ENCODE peak calls at places on chromosomes 3 and 15, in eight cellular contexts. B is stimulated activated CD8-positive, alpha-beta memory T cell treated with anti-CD3 and anti-CD28 coated beads, Interleukin-7, amount 100 ng/mL, for 4 hours; W is NCI-H2081; D is NCI-H1694 treated with DMSO at 0.1 percent for 48 hours; O is amygdala; N is activated gamma-delta T cell treated with Interleukin-2 at 50 U/mL for 16 hours; P is tibial artery; F is anterior cingulate cortex. G is an unnamed sample.

GRCh38 chr3:135147657-135148056 is 352.6 kb downstream of the EPHB1 start:
- DNase-seq in B (no peak), W (no peak), D (no peak), O (no peak), N (no peak), P (no peak), F (no peak), G (no peak)

GRCh38 chr3:42013652-42014442 is 51.9 kb upstream of the ULK4 start:
- DNase-seq in B (no peak), W (no peak), D (no peak), O (no peak), N (peak), P (peak), F (no peak), G (no peak)

GRCh38 chr3:122774564-122774963 is 19.1 kb downstream of the HSPBAP1 start:
- DNase-seq in B (no peak), W (no peak), D (no peak), O (no peak), N (no peak), P (no peak), F (no peak), G (no peak)

GRCh38 chr3:11391172-11391879 is 119.1 kb downstream of the ATG7 start:
- DNase-seq in B (no peak), W (no peak), D (no peak), O (no peak), N (no peak), P (no peak), F (no peak), G (peak)

GRCh38 chr15:54687628-54688027 is 509.1 kb downstream of the RSL24D1 start:
- DNase-seq in B (no peak), W (no peak), D (no peak), O (no peak), N (no peak), P (no peak), F (no peak), G (peak)

GRCh38 chr3:188584958-188585689 is 431.2 kb downstream of the LPP start:
- DNase-seq in B (no peak), W (no peak), D (no peak), O (no peak), N (no peak), P (no peak), F (no peak), G (no peak)

GRCh38 chr3:100706365-100706764 is 2.9 kb upstream of the TFG start:
- DNase-seq in B (no peak), W (no peak), D (no peak), O (no peak), N (no peak), P (no peak), F (no peak), G (no peak)

GRCh38 chr3:11764931-11765363 is 81.7 kb downstream of the TAMM41 start:
- DNase-seq in B (no peak), W (no peak), D (no peak), O (no peak), N (no peak), P (no peak), F (no peak), G (peak)

GRCh38 chr3:184733181-184733580 is 21.3 kb upstream of the MAGEF1 start:
- DNase-seq in B (no peak), W (no peak), D (no peak), O (no peak), N (no peak), P (no peak), F (no peak), G (no peak)

GRCh38 chr3:170130532-170130931 is 51.0 kb downstream of the PHC3 start:
- DNase-seq in B (no peak), W (no peak), D (no peak), O (no peak), N (no peak), P (no peak), F (no peak), G (no peak)

GRCh38 chr3:196263819-196264218 is 23.7 kb downstream of the PCYT1A start:
- DNase-seq in B (no peak), W (no peak), D (no peak), O (no peak), N (no peak), P (no peak), F (no peak), G (no peak)

GRCh38 chr3:58586776-58587192 is 9.6 kb upstream of the FAM107A start:
- DNase-seq in B (no peak), W (no peak), D (no peak), O (no peak), N (no peak), P (no peak), F (no peak), G (no peak)

GRCh38 chr3:191688756-191689433 is 227.9 kb downstream of the PYDC2 start:
- DNase-seq in B (no peak), W (no peak), D (no peak), O (no peak), N (no peak), P (no peak), F (no peak), G (no peak)

GRCh38 chr3:193885832-193886231 is 250.1 kb upstream of the HES1 start:
- DNase-seq in B (no peak), W (no peak), D (no peak), O (no peak), N (no peak), P (no peak), F (no peak), G (peak)

GRCh38 chr3:60055765-60056164 is 1005.9 kb upstream of the CFAP20DC start:
- DNase-seq in B (no peak), W (no peak), D (no peak), O (no peak), N (no peak), P (no peak), F (no peak), G (no peak)

GRCh38 chr3:27357665-27358258 is 11.4 kb downstream of the NEK10 start:
- DNase-seq in B (peak), W (peak), D (peak), O (no peak), N (peak), P (no peak), F (no peak), G (peak)

GRCh38 chr3:138113309-138113708 is 2.1 kb downstream of the DZIP1L start:
- DNase-seq in B (no peak), W (peak), D (no peak), O (no peak), N (no peak), P (no peak), F (no peak), G (peak)

GRCh38 chr3:62622553-62623174 is 249.3 kb upstream of the FEZF2 start:
- DNase-seq in B (no peak), W (peak), D (no peak), O (no peak), N (no peak), P (no peak), F (no peak), G (no peak)

GRCh38 chr3:118960876-118961275 is 73.8 kb downstream of the IGSF11 start:
- DNase-seq in B (no peak), W (no peak), D (no peak), O (no peak), N (no peak), P (no peak), F (no peak), G (no peak)

GRCh38 chr15:80999623-81000036 is 1.1 kb upstream of the TLNRD1 start:
- DNase-seq in B (no peak), W (no peak), D (no peak), O (no peak), N (peak), P (no peak), F (no peak), G (no peak)

GRCh38 chr3:60703956-60704736 is 547.1 kb downstream of the FHIT start:
- DNase-seq in B (no peak), W (no peak), D (peak), O (no peak), N (no peak), P (no peak), F (no peak), G (peak)

GRCh38 chr3:107430214-107431047 is 53.2 kb downstream of the CCDC54 start:
- DNase-seq in B (no peak), W (no peak), D (peak), O (no peak), N (no peak), P (no peak), F (no peak), G (no peak)

GRCh38 chr3:57268416-57268815 is 24.1 kb downstream of the ASB14 start:
- DNase-seq in B (no peak), W (no peak), D (no peak), O (no peak), N (no peak), P (no peak), F (no peak), G (no peak)

GRCh38 chr3:148223266-148223665 is 474.4 kb upstream of the AGTR1 start:
- DNase-seq in B (no peak), W (no peak), D (no peak), O (no peak), N (no peak), P (no peak), F (no peak), G (no peak)

GRCh38 chr15:78840661-78841060 is 29.4 kb upstream of the ADAMTS7 start:
- DNase-seq in B (no peak), W (no peak), D (no peak), O (no peak), N (no peak), P (peak), F (no peak), G (no peak)

GRCh38 chr3:143849854-143850549 is 1.7 kb upstream of the SLC9A9 start:
- DNase-seq in B (no peak), W (no peak), D (peak), O (no peak), N (no peak), P (no peak), F (no peak), G (no peak)

GRCh38 chr15:62413147-62413546 is 248.1 kb upstream of the C2CD4B start:
- DNase-seq in B (no peak), W (no peak), D (no peak), O (no peak), N (no peak), P (no peak), F (no peak), G (no peak)